ENCODE peak calls at places on chromosomes 1 and 21, in four cellular contexts. F, P, C and B are unnamed samples.
A peak's percentile ranks its signal among the peaks of the same experiment; 100 is the strongest.

GRCh38 chr1:156490401-156491032 is 10.1 kb downstream of the MEF2D start:
- DNase-seq in F (no peak), P (no peak), C (peak; percentile 65), B (no peak)

GRCh38 chr1:220432408-220432807 is 95.5 kb upstream of the MARK1 start:
- DNase-seq in F (no peak), P (no peak), C (no peak), B (no peak)

GRCh38 chr21:40685121-40685630 is 161.8 kb downstream of the DSCAM start:
- DNase-seq in F (no peak), P (no peak), C (no peak), B (no peak)

GRCh38 chr21:27021801-27022200 is 54.9 kb upstream of the ADAMTS5 start:
- DNase-seq in F (no peak), P (no peak), C (no peak), B (no peak)

GRCh38 chr1:183652547-183653467 is at the start of gene APOBEC4:
- DNase-seq in F (no peak), P (no peak), C (no peak), B (no peak)

GRCh38 chr1:84973493-84974334 is 23.2 kb downstream of the MCOLN2 start:
- DNase-seq in F (no peak), P (no peak), C (no peak), B (no peak)

GRCh38 chr1:152410599-152410998 is 3.5 kb downstream of the CRNN start:
- DNase-seq in F (no peak), P (no peak), C (no peak), B (no peak)

GRCh38 chr1:201562257-201562656 is 23.3 kb downstream of the NAV1 start:
- DNase-seq in F (no peak), P (peak; percentile 78), C (no peak), B (no peak)

GRCh38 chr1:218669431-218669830 is 324.3 kb downstream of the TGFB2 start:
- DNase-seq in F (no peak), P (no peak), C (no peak), B (no peak)

GRCh38 chr1:32272557-32273388 is 19.1 kb upstream of the HDAC1 start:
- DNase-seq in F (no peak), P (no peak), C (no peak), B (no peak)

GRCh38 chr1:928825-929661 is 5.3 kb downstream of the SAMD11 start:
- DNase-seq in F (no peak), P (no peak), C (no peak), B (no peak)

GRCh38 chr1:44820945-44821715 is 12.8 kb downstream of the BTBD19 start:
- DNase-seq in F (no peak), P (peak; percentile 66), C (no peak), B (no peak)

GRCh38 chr1:44820328-44820944 is 12.1 kb downstream of the BTBD19 start:
- DNase-seq in F (no peak), P (no peak), C (no peak), B (no peak)

GRCh38 chr1:44819257-44819593 is 10.9 kb downstream of the BTBD19 start:
- DNase-seq in F (no peak), P (peak; percentile 58), C (no peak), B (peak; percentile 12)

GRCh38 chr1:44817771-44818495 is 9.6 kb downstream of the BTBD19 start:
- DNase-seq in F (no peak), P (peak; percentile 25), C (no peak), B (no peak)

DNA sequence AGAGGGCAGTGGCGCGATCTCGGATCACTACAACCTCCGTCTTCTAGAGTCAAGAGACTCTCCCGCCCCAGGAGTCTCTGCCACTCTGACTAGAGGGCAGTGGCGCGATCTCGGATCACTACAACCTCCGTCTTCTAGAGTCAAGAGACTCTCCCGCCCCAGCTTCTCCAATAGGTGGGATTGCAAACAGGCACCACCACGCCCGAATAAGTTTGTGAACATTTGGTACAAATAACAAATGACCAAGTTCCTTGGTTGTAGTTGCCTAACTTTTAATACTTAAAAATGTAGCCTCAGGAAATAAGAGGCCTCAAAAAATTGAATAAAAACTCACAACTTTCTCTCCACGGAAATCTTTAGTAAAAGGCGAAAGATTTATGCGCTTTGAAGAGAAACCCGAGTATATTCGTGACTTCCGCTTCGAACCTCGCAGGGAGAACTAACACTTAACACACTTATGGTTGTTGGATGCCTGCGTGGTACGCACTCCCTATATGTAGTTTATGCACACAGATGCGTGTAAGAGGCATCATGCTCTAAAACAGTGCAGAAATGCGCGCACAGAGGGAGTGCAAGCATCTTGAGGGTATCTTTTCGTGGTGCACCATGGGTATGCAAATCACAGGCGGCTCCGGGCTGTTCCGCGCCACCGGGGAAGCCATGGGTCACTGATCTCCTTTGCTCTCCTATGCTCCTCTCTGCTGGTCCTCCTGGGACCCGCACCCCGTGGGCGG is 11.4 kb downstream of the BTBD19 start:
- DNase-seq in F (no peak), P (peak; percentile 92), C (peak; percentile 78), B (peak; percentile 72)
- TF ChIP-seq EP300 in F (no peak), P (no peak), C (peak; percentile 2), B (peak; percentile 12)

DNA sequence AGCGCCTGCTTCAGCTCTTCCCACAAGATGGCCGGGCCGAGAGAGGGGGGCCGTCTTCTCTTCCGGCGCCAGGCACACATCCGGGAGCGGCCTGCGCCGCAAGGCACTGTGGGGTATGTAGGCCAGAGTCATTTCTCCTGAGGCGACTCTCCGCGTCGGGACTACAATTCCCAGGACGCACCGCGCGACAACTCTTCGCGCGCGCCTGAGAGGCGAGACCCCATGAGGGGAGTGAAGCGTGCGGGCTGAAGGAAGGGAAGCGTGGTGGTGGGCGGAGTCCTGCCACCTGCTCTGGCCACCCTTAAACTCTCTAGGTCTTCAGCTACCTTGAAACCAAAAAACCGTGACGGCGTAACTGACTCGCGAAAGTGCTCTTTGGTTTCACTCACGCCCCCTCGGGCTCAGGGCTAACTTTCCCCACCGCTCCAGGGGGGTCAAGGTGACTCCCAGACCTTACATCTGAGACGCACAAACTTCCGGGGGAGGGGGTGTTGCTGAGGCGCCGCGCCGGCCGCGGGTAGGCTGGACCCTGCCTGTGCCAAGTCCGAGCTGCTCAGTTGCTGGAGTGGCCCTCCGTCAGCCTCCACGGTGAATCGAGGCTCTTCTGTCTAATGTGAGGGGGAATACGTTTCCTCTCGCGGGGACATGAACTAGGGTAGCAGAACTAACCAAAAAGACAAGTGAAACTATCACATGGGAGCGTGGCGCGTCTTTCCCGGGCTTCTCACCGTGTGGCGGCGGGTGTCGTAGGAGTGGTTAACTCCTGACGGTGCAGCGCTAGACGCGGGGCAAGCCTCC is at the start of gene SERBP1:
- DNase-seq in F (peak; percentile 98), P (peak; percentile 97), C (peak; percentile 94), B (peak; percentile 92)
- H3K4me1 ChIP-seq in F (peaks cover 62% of the 10 kb centered on the region), P (peaks cover 24% of the 10 kb centered on the region), C (peaks cover 2% of the 10 kb centered on the region), B (peaks cover 55% of the 10 kb centered on the region)

DNA sequence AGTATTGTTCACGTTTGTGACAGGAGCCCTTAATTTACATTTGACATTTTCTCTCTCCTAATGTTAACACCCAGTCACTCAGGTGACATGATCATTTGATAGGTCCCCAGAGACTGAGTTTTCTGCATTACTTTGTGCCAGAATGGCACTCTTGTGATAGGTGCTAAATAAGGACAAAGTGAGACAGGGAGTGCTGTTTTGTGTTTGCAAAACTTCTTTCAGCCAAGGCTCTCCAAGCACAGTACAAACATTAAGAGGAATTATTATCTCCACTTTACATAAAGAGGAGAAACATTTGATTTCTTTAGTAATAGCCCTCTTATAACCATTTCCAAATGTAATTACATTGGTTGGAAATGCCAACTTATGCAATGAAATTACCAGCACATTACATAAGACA is 355.2 kb downstream of the NTNG1 start:
- DNase-seq in F (no peak), P (no peak), C (no peak), B (no peak)
- TF ChIP-seq EP300 in F (no peak), P (no peak), C (no peak), B (no peak)

GRCh38 chr1:226661965-226662364 is 77.1 kb downstream of the ITPKB start:
- DNase-seq in F (no peak), P (no peak), C (no peak), B (no peak)

GRCh38 chr1:226659641-226660040 is 79.4 kb downstream of the ITPKB start:
- DNase-seq in F (no peak), P (peak; percentile 61), C (no peak), B (no peak)

GRCh38 chr1:226661271-226661670 is 77.8 kb downstream of the ITPKB start:
- DNase-seq in F (no peak), P (no peak), C (no peak), B (no peak)

GRCh38 chr1:226659136-226659535 is 79.9 kb downstream of the ITPKB start:
- DNase-seq in F (no peak), P (peak; percentile 65), C (no peak), B (no peak)

GRCh38 chr1:226660410-226661182 is 78.5 kb downstream of the ITPKB start:
- DNase-seq in F (no peak), P (no peak), C (no peak), B (no peak)
- H3K4me1 ChIP-seq in F (no peaks in the 10 kb centered on the region), P (no peaks in the 10 kb centered on the region), C (peaks cover 39% of the 10 kb centered on the region), B (peaks cover 98% of the 10 kb centered on the region)

DNA sequence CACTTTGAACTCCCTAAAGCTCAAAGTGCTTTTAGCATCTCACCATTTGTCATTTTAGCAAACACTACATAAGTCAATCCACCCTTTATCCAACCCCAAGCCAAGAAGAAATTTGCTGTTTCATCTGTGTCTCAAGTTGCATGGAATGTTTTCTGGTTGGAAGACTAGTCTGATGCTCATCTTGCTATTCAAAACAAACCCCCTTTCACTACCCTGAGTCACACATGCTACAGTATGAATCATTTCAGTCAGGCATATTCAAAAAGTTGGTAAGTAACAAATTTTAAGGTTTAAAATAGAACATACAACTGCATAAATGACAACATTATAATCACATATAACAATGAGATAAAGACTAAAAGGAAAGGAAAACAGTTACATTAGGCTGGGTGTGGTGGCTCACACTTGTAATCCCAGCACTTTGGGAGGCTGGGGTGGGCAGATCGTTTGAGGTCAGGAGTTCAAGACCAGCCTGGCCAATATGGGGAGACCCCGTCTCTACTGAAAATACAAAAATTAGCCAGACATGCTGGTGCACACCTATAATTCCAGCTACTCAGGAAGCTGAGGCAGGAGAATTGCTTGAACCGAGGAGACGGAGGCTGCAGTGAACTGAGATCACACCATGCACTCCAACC is 38.7 kb downstream of the DSTYK start:
- DNase-seq in F (no peak), P (no peak), C (no peak), B (no peak)
- TF ChIP-seq EP300 in F (no peak), P (no peak), C (no peak), B (no peak)

DNA sequence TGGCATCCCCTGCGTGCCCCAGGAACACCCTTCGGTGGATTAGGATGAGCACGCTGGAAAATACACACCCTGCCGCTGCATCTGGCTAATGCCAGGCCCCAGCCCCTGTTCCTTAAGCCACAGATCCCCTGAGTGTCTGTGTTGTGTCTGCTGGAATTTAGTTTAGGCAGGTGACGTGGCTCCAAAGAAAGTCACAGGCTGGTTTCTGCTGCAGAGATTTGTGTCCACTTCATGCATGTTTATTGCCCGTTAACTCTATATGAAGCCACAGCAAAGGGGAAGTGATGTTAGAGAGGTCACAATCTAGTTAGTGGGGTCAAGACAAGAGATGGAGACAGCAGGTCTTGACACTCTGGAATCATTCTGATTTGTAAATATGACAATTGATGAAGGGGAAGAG is 120.1 kb upstream of the IRF2BP2 start:
- DNase-seq in F (no peak), P (peak; percentile 17), C (no peak), B (no peak)
- H3K4me1 ChIP-seq in F (peaks cover 48% of the 10 kb centered on the region), P (peaks cover 29% of the 10 kb centered on the region), C (peaks cover 28% of the 10 kb centered on the region), B (peaks cover 56% of the 10 kb centered on the region)

DNA sequence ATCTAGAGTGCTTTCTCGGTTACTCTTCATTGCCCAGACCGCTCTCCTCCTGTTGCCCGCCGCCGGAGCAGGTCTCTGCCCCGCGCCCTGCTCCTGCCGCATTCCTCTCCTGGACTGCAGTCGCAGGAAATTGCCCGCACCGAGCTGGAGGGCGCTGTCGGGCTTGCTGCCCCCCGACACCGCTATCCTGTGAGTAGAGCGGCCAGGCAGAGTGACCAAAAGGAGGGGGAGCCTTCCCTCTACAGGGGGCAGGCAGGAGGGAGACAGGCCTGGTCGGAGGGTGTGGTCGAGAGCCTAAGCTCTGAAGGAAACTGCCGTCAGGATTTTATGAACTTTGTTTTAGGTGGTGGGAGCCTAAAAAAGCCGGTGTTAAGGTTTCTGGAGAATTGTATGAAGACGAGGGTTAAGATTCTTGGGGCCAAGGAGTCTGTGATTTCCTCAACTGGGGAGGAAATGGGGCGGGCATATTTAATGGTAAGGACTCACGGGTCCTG is 506 bp downstream of the LRIG2 start:
- DNase-seq in F (no peak), P (peak; percentile 80), C (peak; percentile 42), B (peak; percentile 23)
- TF ChIP-seq EP300 in F (no peak), P (no peak), C (no peak), B (no peak)

GRCh38 chr1:160096491-160097116 is 1.8 kb downstream of the IGSF8 start:
- DNase-seq in F (no peak), P (peak; percentile 85), C (no peak), B (peak; percentile 48)
- H3K4me1 ChIP-seq in F (peaks cover 55% of the 10 kb centered on the region), P (peaks cover 31% of the 10 kb centered on the region), C (peaks cover 6% of the 10 kb centered on the region), B (peaks cover 45% of the 10 kb centered on the region)